ENCODE peak calls at places on chromosomes 12 and 14, in ten cellular contexts. W, O, J, D, H, B, Q, R, T and V are unnamed samples.

GRCh38 chr12:80411787-80412186 is 32.2 kb upstream of the PTPRQ start:
- DNase-seq in W (no peak), O (no peak), J (no peak), D (no peak), H (no peak), B (no peak), Q (no peak), R (no peak), T (no peak), V (no peak)

GRCh38 chr12:94145231-94145979 is 3.0 kb upstream of the PLXNC1 start:
- DNase-seq in W (no peak), O (no peak), J (no peak), D (peak; percentile 65), H (no peak), B (peak; percentile 33), Q (no peak), R (peak; percentile 14), T (no peak), V (no peak)

GRCh38 chr14:52808101-52808500 is 16.7 kb upstream of the GNPNAT1 start:
- DNase-seq in W (no peak), O (no peak), J (no peak), D (no peak), H (no peak), B (no peak), Q (no peak), R (no peak), T (no peak), V (no peak)

GRCh38 chr12:67452119-67452805 is 183.1 kb downstream of the CAND1 start:
- DNase-seq in W (no peak), O (no peak), J (no peak), D (no peak), H (no peak), B (no peak), Q (no peak), R (no peak), T (no peak), V (no peak)

GRCh38 chr12:132108211-132108832 is 35.8 kb downstream of the DDX51 start:
- DNase-seq in W (peak; percentile 72), O (no peak), J (no peak), D (no peak), H (no peak), B (no peak), Q (no peak), R (no peak), T (no peak), V (no peak)

GRCh38 chr12:75862692-75863471 is 168.7 kb downstream of the PHLDA1 start:
- DNase-seq in W (no peak), O (no peak), J (no peak), D (peak; percentile 81), H (no peak), B (peak; percentile 53), Q (no peak), R (peak; percentile 61), T (no peak), V (peak; percentile 23)

GRCh38 chr14:59190372-59190771 is 1.9 kb downstream of the DAAM1 start:
- DNase-seq in W (peak; percentile 75), O (no peak), J (peak; percentile 20), D (no peak), H (no peak), B (no peak), Q (peak; percentile 28), R (no peak), T (no peak), V (no peak)

GRCh38 chr14:91320266-91320665 is 75.8 kb upstream of the GPR68 start:
- DNase-seq in W (no peak), O (no peak), J (no peak), D (no peak), H (no peak), B (no peak), Q (no peak), R (no peak), T (no peak), V (no peak)

GRCh38 chr14:89625208-89625987 is 208.4 kb upstream of the FOXN3 start:
- DNase-seq in W (no peak), O (no peak), J (peak; percentile 41), D (peak; percentile 15), H (no peak), B (no peak), Q (peak; percentile 22), R (no peak), T (no peak), V (no peak)

GRCh38 chr14:103528158-103528511 is 861 bp upstream of the TRMT61A start:
- DNase-seq in W (no peak), O (no peak), J (peak; percentile 51), D (peak; percentile 22), H (no peak), B (no peak), Q (peak; percentile 68), R (no peak), T (no peak), V (no peak)

GRCh38 chr12:66393890-66394289 is 91.6 kb downstream of the HELB start:
- DNase-seq in W (no peak), O (no peak), J (no peak), D (no peak), H (no peak), B (no peak), Q (no peak), R (no peak), T (no peak), V (no peak)

GRCh38 chr14:36315159-36315853 is 5.1 kb downstream of the MBIP start:
- DNase-seq in W (peak; percentile 20), O (no peak), J (no peak), D (no peak), H (no peak), B (no peak), Q (no peak), R (no peak), T (no peak), V (no peak)

GRCh38 chr14:51527073-51527472 is 124.6 kb upstream of the FRMD6 start:
- DNase-seq in W (no peak), O (no peak), J (no peak), D (peak; percentile 72), H (no peak), B (no peak), Q (no peak), R (peak; percentile 66), T (no peak), V (no peak)

GRCh38 chr12:15592934-15593333 is 196.3 kb downstream of the EPS8 start:
- DNase-seq in W (no peak), O (no peak), J (no peak), D (peak; percentile 31), H (no peak), B (no peak), Q (no peak), R (no peak), T (no peak), V (no peak)

GRCh38 chr12:116456307-116456641 is 102.9 kb upstream of the MAP1LC3B2 start:
- DNase-seq in W (no peak), O (no peak), J (no peak), D (no peak), H (no peak), B (no peak), Q (no peak), R (peak; percentile 28), T (no peak), V (no peak)

GRCh38 chr12:58833844-58834243 is 86.5 kb downstream of the LRIG3 start:
- DNase-seq in W (no peak), O (no peak), J (no peak), D (peak; percentile 10), H (no peak), B (no peak), Q (no peak), R (no peak), T (no peak), V (no peak)

GRCh38 chr12:30970559-30971202 is 44.1 kb downstream of the TSPAN11 start:
- DNase-seq in W (no peak), O (no peak), J (no peak), D (no peak), H (no peak), B (no peak), Q (no peak), R (no peak), T (no peak), V (peak; percentile 84)

GRCh38 chr14:52961060-52961639 is 10.3 kb upstream of the FERMT2 start:
- DNase-seq in W (peak; percentile 86), O (peak; percentile 68), J (peak; percentile 68), D (peak; percentile 82), H (no peak), B (peak; percentile 17), Q (peak; percentile 28), R (peak; percentile 65), T (no peak), V (peak; percentile 12)

GRCh38 chr14:104687601-104688504 is 1.6 kb upstream of the INF2 start:
- DNase-seq in W (peak; percentile 68), O (peak; percentile 98), J (peak; percentile 97), D (peak; percentile 66), H (peak; percentile 88), B (no peak), Q (peak; percentile 94), R (no peak), T (no peak), V (peak; percentile 96)
- H3K4me3 ChIP-seq in W (no peak overlapping the region), O (peak overlapping the region; percentile 94), J (no peak overlapping the region), D (no peak overlapping the region), H (no peak overlapping the region), B (no peak overlapping the region), Q (peak overlapping the region; percentile 98), R (no peak overlapping the region), T (peak overlapping the region; percentile 98), V (peak overlapping the region; percentile 44)

DNA sequence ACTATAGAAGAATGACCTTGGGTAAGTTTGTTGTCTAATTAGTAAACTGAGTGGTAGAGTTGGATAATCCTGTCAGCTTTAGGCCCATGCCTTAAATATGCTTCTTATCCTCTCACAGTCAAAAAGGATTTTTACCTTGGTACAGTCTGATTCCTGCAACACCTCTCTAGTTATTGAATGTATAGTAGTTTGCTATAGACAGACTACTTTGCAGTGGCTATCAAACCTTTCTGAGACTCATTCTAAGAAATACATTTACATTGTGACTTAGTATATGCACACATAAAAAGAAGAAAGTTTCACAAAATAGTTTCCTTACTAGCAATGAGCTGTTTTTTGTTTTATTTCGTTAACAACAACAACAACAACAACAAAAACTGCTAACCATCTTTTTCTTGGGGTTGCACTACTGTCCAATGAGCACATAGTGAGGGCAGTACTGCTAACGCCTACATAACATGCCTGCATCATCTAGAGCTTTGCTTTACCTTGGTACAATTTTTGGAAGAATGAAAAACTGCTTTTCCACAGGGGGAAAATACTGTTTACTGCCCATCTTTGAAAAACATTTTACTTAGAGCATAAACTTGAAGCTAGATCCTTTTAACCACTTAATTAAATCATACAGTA is 28.5 kb downstream of the WNK1 start:
- DNase-seq in W (no peak), O (no peak), J (no peak), D (no peak), H (no peak), B (no peak), Q (no peak), R (no peak), T (no peak), V (no peak)
- H3K4me3 ChIP-seq in W (no peak overlapping the region), O (no peak overlapping the region), J (no peak overlapping the region), D (no peak overlapping the region), H (no peak overlapping the region), B (no peak overlapping the region), Q (no peak overlapping the region), R (no peak overlapping the region), T (peak overlapping the region; percentile 53), V (no peak overlapping the region)

GRCh38 chr14:99245541-99246511 is 26.2 kb downstream of the BCL11B start:
- DNase-seq in W (peak; percentile 93), O (no peak), J (no peak), D (no peak), H (no peak), B (no peak), Q (no peak), R (no peak), T (no peak), V (no peak)
- H3K4me3 ChIP-seq in W (peak overlapping the region; percentile 77), O (no peak overlapping the region), J (no peak overlapping the region), D (no peak overlapping the region), H (no peak overlapping the region), B (peak overlapping the region; percentile 39), Q (peak overlapping the region; percentile 17), R (no peak overlapping the region), T (peak overlapping the region; percentile 50), V (no peak overlapping the region)

GRCh38 chr12:9674226-9674590 is 4.7 kb downstream of the CLEC2D start:
- DNase-seq in W (no peak), O (no peak), J (no peak), D (no peak), H (no peak), B (no peak), Q (peak; percentile 23), R (no peak), T (no peak), V (no peak)
- H3K4me3 ChIP-seq in W (no peak overlapping the region), O (no peak overlapping the region), J (no peak overlapping the region), D (no peak overlapping the region), H (no peak overlapping the region), B (no peak overlapping the region), Q (no peak overlapping the region), R (no peak overlapping the region), T (no peak overlapping the region), V (no peak overlapping the region)